ENCODE peak calls at places on chromosomes 2 and 18, in four cellular contexts. K is osteocyte, Q is RWPE1, N is fibroblast of mammary gland. O is an unnamed sample.

GRCh38 chr18:10386956-10387355 is 67.5 kb upstream of the APCDD1 start:
- DNase-seq in N (no peak), Q (no peak), K (no peak), O (no peak)

GRCh38 chr2:49251766-49252165 is 97.5 kb upstream of the FSHR start:
- DNase-seq in Q (no peak), K (no peak), N (peak), O (no peak)

GRCh38 chr18:55144226-55144625 is 185.0 kb upstream of the CCDC68 start:
- DNase-seq in N (no peak), Q (no peak), K (no peak), O (no peak)

GRCh38 chr2:226208726-226209125 is 590.9 kb downstream of the IRS1 start:
- DNase-seq in N (peak), K (no peak), Q (no peak), O (no peak)

GRCh38 chr2:212843409-212844199 is 305.0 kb upstream of the ERBB4 start:
- DNase-seq in Q (peak), K (no peak), N (peak), O (peak)

GRCh38 chr18:27121108-27121507 is 64.0 kb downstream of the CHST9 start:
- DNase-seq in Q (no peak), K (no peak), N (no peak), O (no peak)

GRCh38 chr2:77054938-77055337 is 467.2 kb downstream of the LRRTM4 start:
- DNase-seq in K (no peak), N (no peak), Q (no peak), O (no peak)

GRCh38 chr2:106566050-106566449 is 78.9 kb downstream of the CD8B2 start:
- DNase-seq in K (no peak), N (peak), Q (no peak), O (peak)

GRCh38 chr2:100018794-100019193 is 123.6 kb downstream of the AFF3 start:
- DNase-seq in K (no peak), N (peak), Q (no peak), O (no peak)

GRCh38 chr18:43970656-43971055 is 693.4 kb upstream of the SYT4 start:
- DNase-seq in K (no peak), N (peak), Q (no peak), O (no peak)

GRCh38 chr2:222572761-222573174 is 83.1 kb downstream of the FARSB start:
- DNase-seq in K (no peak), Q (no peak), N (peak), O (no peak)

O was measured in epithelial cell of prostate.